ENCODE peak calls at places on chromosomes 13 and 19, in nine cellular contexts. G, A, E, C, P, H, B, Z and J are unnamed samples.

GRCh38 chr13:26968431-26969335 is 202.9 kb downstream of the USP12 start:
- DNase-seq in G (no peak), C (no peak), E (no peak), B (no peak), P (no peak), Z (peak), H (peak), A (peak), J (no peak)

GRCh38 chr19:9791552-9792181 is 23.1 kb upstream of the ZNF846 start:
- DNase-seq in E (peak), G (peak), H (peak), B (peak), A (peak), P (peak), C (peak), Z (peak), J (no peak)

GRCh38 chr13:23859455-23859854 is 29.7 kb downstream of the MIPEP start:
- DNase-seq in Z (no peak), H (no peak), B (no peak), A (no peak), P (no peak), C (no peak), E (no peak), G (no peak), J (no peak)

GRCh38 chr19:41699968-41700323 is 8.5 kb upstream of the CEACAM5 start:
- DNase-seq in A (no peak), B (no peak), C (no peak), Z (no peak), E (no peak), G (no peak), P (peak), H (no peak), J (no peak)

GRCh38 chr13:50484472-50485113 is 358.9 kb downstream of the DLEU7 start:
- DNase-seq in B (no peak), A (no peak), Z (no peak), E (no peak), H (peak), G (no peak), P (no peak), C (no peak), J (no peak)

GRCh38 chr19:1223018-1223855 is 14.6 kb downstream of the CBARP start:
- DNase-seq in G (no peak), B (no peak), A (no peak), C (peak), E (no peak), Z (no peak), H (no peak), P (no peak), J (no peak)

GRCh38 chr19:42254083-42254849 is 662 bp downstream of the ERF start:
- DNase-seq in E (peak), H (no peak), B (peak), Z (peak), G (no peak), P (no peak), A (peak), C (peak), J (peak)

GRCh38 chr19:16143399-16144215 is at the start of gene HSH2D:
- DNase-seq in E (no peak), H (no peak), Z (no peak), A (no peak), P (no peak), B (no peak), C (peak), G (no peak), J (peak)

GRCh38 chr19:38869836-38870607 is 8.1 kb downstream of the RINL start:
- DNase-seq in E (peak), P (peak), Z (peak), A (peak), B (peak), C (peak), H (peak), G (no peak), J (no peak)

GRCh38 chr19:16369664-16370576 is 45.3 kb downstream of the KLF2 start:
- DNase-seq in H (no peak), G (no peak), C (no peak), P (no peak), E (no peak), A (no peak), Z (no peak), B (no peak), J (no peak)

GRCh38 chr19:32814046-32814445 is 55.5 kb downstream of the SLC7A9 start:
- DNase-seq in Z (no peak), C (no peak), G (no peak), B (no peak), P (peak), H (no peak), E (no peak), A (no peak), J (no peak)

GRCh38 chr13:46721054-46721453 is 75.9 kb downstream of the ESD start:
- DNase-seq in A (peak), E (no peak), C (peak), B (peak), P (no peak), Z (peak), H (peak), G (peak), J (peak)

GRCh38 chr19:14138576-14139265 is 2.3 kb upstream of the ASF1B start:
- DNase-seq in Z (peak), B (no peak), H (peak), C (no peak), P (no peak), G (no peak), A (peak), E (no peak), J (no peak)

GRCh38 chr13:59494560-59494970 is 669.2 kb downstream of the DIAPH3 start:
- DNase-seq in A (no peak), B (no peak), Z (peak), G (peak), H (peak), P (no peak), C (no peak), E (no peak), J (no peak)

GRCh38 chr13:30593001-30593400 is 24.7 kb upstream of the USPL1 start:
- DNase-seq in C (no peak), B (no peak), E (no peak), Z (no peak), H (no peak), G (no peak), A (no peak), P (no peak), J (no peak)

GRCh38 chr13:40974460-40975407 is 44.4 kb downstream of the ELF1 start:
- DNase-seq in A (peak), G (no peak), E (no peak), B (no peak), C (peak), H (peak), P (no peak), Z (peak), J (peak)

GRCh38 chr13:113528798-113529180 is 38.3 kb upstream of the DCUN1D2 start:
- DNase-seq in C (no peak), E (no peak), P (no peak), A (peak), H (no peak), B (peak), G (no peak), Z (no peak), J (no peak)

GRCh38 chr19:40954573-40954972 is 36.5 kb upstream of the CYP2B6 start:
- DNase-seq in B (no peak), P (no peak), G (no peak), Z (peak), C (peak), E (no peak), H (no peak), A (no peak), J (no peak)

GRCh38 chr19:16285769-16286564 is 38.7 kb upstream of the KLF2 start:
- DNase-seq in B (peak), A (peak), H (no peak), E (peak), C (no peak), Z (peak), G (no peak), P (no peak), J (no peak)

GRCh38 chr19:43551399-43552197 is 18.6 kb downstream of the ZNF575 start:
- DNase-seq in G (no peak), C (no peak), Z (no peak), E (no peak), H (no peak), P (no peak), B (no peak), A (no peak), J (no peak)

GRCh38 chr19:38151242-38151641 is 72.8 kb downstream of the DPF1 start:
- DNase-seq in G (no peak), H (no peak), A (no peak), C (no peak), E (no peak), B (peak), P (no peak), Z (no peak), J (no peak)

GRCh38 chr19:36605101-36605838 is at the start of gene ZNF382:
- DNase-seq in Z (peak), P (peak), B (peak), G (peak), E (peak), A (peak), H (peak), C (no peak), J (peak)

GRCh38 chr19:32651729-32652140 is 23.2 kb downstream of the ANKRD27 start:
- DNase-seq in B (no peak), H (peak), E (no peak), C (no peak), Z (peak), P (no peak), A (peak), G (no peak), J (no peak)